ENCODE peak calls at places on chromosome 12, in seven cellular contexts. H, B, Z, P, X, W and Y are unnamed samples.

GRCh38 chr12:84811291-84811690 is 101.3 kb downstream of the SLC6A15 start:
- DNase-seq in Z (no peak), H (no peak), X (peak; percentile 51), W (no peak), P (no peak), B (no peak), Y (no peak)

GRCh38 chr12:62977419-62977818 is 42.5 kb upstream of the PPM1H start:
- DNase-seq in Z (no peak), P (peak; percentile 75), B (no peak), H (no peak), X (peak; percentile 44), W (no peak), Y (no peak)

GRCh38 chr12:47377414-47378221 is 297.9 kb upstream of the AMIGO2 start:
- DNase-seq in X (peak; percentile 100), B (peak; percentile 96), Z (no peak), H (no peak), W (peak; percentile 100), P (peak; percentile 71), Y (no peak)

GRCh38 chr12:49233842-49234526 is 30.9 kb upstream of the TUBA1C start:
- DNase-seq in W (no peak), P (no peak), H (no peak), X (no peak), B (peak; percentile 56), Z (peak; percentile 28), Y (peak; percentile 18)

GRCh38 chr12:106183735-106184134 is 45.0 kb upstream of the NUAK1 start:
- DNase-seq in X (no peak), P (no peak), H (no peak), Z (no peak), B (no peak), W (no peak), Y (no peak)

GRCh38 chr12:108019862-108020261 is 109.2 kb upstream of the WSCD2 start:
- DNase-seq in X (no peak), P (no peak), H (no peak), Z (no peak), B (no peak), W (no peak), Y (no peak)

GRCh38 chr12:66775941-66776340 is 97.1 kb upstream of the GRIP1 start:
- DNase-seq in Z (no peak), B (no peak), H (peak; percentile 19), P (no peak), X (no peak), W (no peak), Y (no peak)

GRCh38 chr12:54996235-54996634 is 11.7 kb upstream of the TESPA1 start:
- DNase-seq in X (no peak), W (no peak), B (no peak), H (no peak), Z (no peak), P (no peak), Y (no peak)

GRCh38 chr12:41439134-41439533 is 251.0 kb downstream of the PDZRN4 start:
- DNase-seq in H (no peak), W (no peak), X (no peak), P (no peak), Z (no peak), B (no peak), Y (no peak)

GRCh38 chr12:64236549-64236948 is 14.5 kb upstream of the KICS2 start:
- DNase-seq in W (peak; percentile 51), B (no peak), X (peak; percentile 6), P (peak; percentile 11), H (no peak), Z (no peak), Y (no peak)

GRCh38 chr12:30794591-30795409 is 40.0 kb upstream of the CAPRIN2 start:
- DNase-seq in W (peak; percentile 95), H (no peak), Z (no peak), X (peak; percentile 95), P (peak; percentile 96), B (no peak), Y (peak; percentile 72)

GRCh38 chr12:50924131-50924438 is 28.3 kb upstream of the HIGD1C start:
- DNase-seq in P (no peak), Z (no peak), W (no peak), X (peak; percentile 9), H (no peak), B (no peak), Y (no peak)

GRCh38 chr12:99455350-99456037 is 192.1 kb upstream of the GARIN6 start:
- DNase-seq in H (no peak), Z (no peak), W (peak; percentile 0), B (no peak), X (peak; percentile 79), P (peak; percentile 52), Y (no peak)

GRCh38 chr12:109797905-109798669 is 35.1 kb downstream of the TRPV4 start:
- DNase-seq in W (no peak), Z (no peak), P (peak; percentile 38), X (no peak), B (no peak), H (no peak), Y (peak; percentile 28)

GRCh38 chr12:13205809-13206559 is 9.5 kb downstream of the EMP1 start:
- DNase-seq in H (no peak), B (no peak), P (peak; percentile 83), X (peak; percentile 98), Z (no peak), W (peak; percentile 97), Y (peak; percentile 64)

GRCh38 chr12:52208424-52209165 is 16.8 kb upstream of the KRT80 start:
- DNase-seq in X (no peak), Z (no peak), P (no peak), W (no peak), H (peak; percentile 14), B (no peak), Y (no peak)

GRCh38 chr12:48105321-48105866 is 485 bp downstream of the SENP1 start:
- DNase-seq in X (peak; percentile 7), W (peak; percentile 13), H (no peak), P (peak; percentile 46), Z (no peak), B (no peak), Y (peak; percentile 53)

GRCh38 chr12:113222730-113223531 is 1.7 kb downstream of the TPCN1 start:
- DNase-seq in B (peak; percentile 62), P (peak; percentile 63), X (peak; percentile 69), Z (no peak), W (peak; percentile 88), H (no peak), Y (peak; percentile 14)

GRCh38 chr12:94534761-94535613 is 75.3 kb upstream of the CEP83 start:
- DNase-seq in P (no peak), W (no peak), Z (no peak), X (no peak), B (no peak), H (peak; percentile 65), Y (no peak)

DNA sequence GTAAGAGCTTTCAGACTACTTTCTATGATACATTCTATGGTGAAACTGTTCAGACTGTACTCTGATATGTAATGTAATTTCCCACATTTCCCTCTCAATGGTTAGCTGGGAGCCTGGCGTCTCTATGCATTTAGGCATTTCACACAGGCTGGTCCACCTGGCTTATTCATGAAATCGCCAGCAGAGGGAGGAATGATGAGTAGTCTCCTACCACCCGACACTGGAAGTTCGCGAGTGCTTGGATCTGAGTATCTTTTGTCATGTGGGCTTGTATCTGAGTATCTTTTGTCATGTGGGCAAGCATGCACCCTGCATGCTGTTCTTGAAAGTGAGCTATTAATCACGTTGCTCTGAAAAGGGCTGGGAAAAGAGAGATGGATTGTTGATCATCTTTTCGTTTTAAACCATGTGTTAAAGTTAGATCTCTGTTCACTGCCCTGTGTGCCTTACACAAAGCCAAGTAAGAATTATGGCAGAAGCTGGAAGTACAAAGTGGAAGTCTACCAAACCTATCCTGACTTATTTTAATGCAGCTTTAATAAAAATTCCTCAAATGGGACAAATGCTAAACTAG is 235.0 kb downstream of the ATP23 start:
- DNase-seq in Z (no peak), W (peak; percentile 5), H (peak; percentile 59), P (peak; percentile 78), B (no peak), X (peak; percentile 59), Y (peak; percentile 57)
- TF ChIP-seq CTCF in Z (peak; percentile 23), W (peak; percentile 32), H (peak; percentile 68), P (peak; percentile 74), B (peak; percentile 69), X (peak; percentile 57), Y (peak; percentile 52)

DNA sequence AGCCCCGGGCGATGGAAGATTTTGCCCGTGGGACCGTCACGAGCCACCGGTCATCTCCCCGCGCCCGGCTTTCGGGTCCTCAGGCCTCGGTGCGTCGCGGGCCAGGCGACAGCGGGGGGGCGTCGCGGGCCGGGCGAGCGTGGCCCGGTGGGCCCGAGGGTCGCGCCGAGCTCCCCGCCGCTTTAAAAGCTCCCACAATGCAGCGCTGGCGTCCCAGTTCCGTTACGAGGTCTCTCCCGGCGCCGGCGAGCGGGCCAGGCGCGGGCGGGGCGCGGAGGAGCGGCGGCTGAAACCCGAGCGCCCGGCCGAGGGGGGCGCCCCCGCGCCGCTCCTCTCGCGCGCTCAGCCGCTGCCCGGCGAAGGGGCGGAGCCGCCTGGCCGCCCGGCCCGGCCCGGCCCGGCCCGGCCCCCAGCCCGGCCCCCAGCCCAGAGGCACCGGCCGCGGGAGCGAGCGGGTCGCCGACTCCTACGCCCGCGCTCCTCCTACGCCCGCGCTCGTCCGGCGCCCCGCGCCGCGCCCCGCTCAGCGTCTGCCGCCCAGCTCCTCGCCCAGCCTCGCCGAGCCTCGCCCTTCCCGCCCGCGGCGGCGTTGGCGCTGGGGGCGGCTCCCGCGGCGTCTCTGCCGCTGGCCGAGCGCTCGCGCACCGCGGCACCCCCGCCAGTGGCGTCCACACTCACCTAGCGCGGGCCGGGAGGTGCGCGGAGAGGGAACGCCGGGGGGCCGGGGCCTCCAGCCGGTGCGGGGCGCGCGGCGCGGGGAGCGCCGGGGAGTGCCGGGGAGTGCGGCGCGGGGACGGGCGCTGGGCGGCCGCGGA is at the start of gene RASSF8:
- DNase-seq in X (peak; percentile 46), W (peak; percentile 69), Z (peak; percentile 89), H (peak; percentile 78), P (peak; percentile 79), B (peak; percentile 77), Y (peak; percentile 29)
- TF ChIP-seq CTCF in X (no peak), W (no peak), Z (no peak), H (no peak), P (no peak), B (peak; percentile 14), Y (no peak)

GRCh38 chr12:59850268-59850667 is 254.4 kb downstream of the SLC16A7 start:
- DNase-seq in X (no peak), B (no peak), H (no peak), Z (no peak), W (no peak), P (no peak), Y (no peak)
- TF ChIP-seq CTCF in X (no peak), B (no peak), H (no peak), Z (no peak), W (no peak), P (no peak), Y (no peak)

GRCh38 chr12:57126561-57126960 is 1.7 kb upstream of the LRP1 start:
- DNase-seq in H (no peak), Z (no peak), B (no peak), P (no peak), X (no peak), W (no peak), Y (no peak)
- TF ChIP-seq CTCF in H (no peak), Z (no peak), B (no peak), P (no peak), X (no peak), W (no peak), Y (no peak)